ENCODE peak calls at places on chromosomes 16 and 17, in ten cellular contexts. A is GM13977; T is NB4; D is left cardiac atrium; R is RCC 7860; I is HL-60; U is T-helper 1 cell; K is foreskin fibroblast; X is EL; Y is activated naive CD4-positive, alpha-beta T cell treated with Interleukin-2 at 50 U/mL for 16 hours. M is an unnamed sample.

GRCh38 chr17:42928714-42929496 is 28.3 kb downstream of the G6PC1 start:
- DNase-seq in A (peak; percentile 72), T (peak; percentile 96), D (peak; percentile 27), R (peak; percentile 48), I (peak; percentile 77), U (peak; percentile 62), K (peak; percentile 78), X (peak; percentile 66), Y (peak; percentile 11), M (no peak)

GRCh38 chr17:73050797-73051196 is 41.7 kb downstream of the SLC39A11 start:
- DNase-seq in A (no peak), T (no peak), D (no peak), R (no peak), I (no peak), U (no peak), K (no peak), X (no peak), Y (no peak), M (no peak)

GRCh38 chr16:23679274-23679985 is 741 bp downstream of the PLK1 start:
- DNase-seq in A (peak; percentile 44), T (peak; percentile 87), D (no peak), R (peak; percentile 52), I (peak; percentile 82), U (peak; percentile 25), K (peak; percentile 56), X (peak; percentile 60), Y (no peak), M (peak; percentile 35)

GRCh38 chr16:23343643-23344612 is 41.8 kb downstream of the SCNN1B start:
- DNase-seq in A (no peak), T (no peak), D (no peak), R (no peak), I (no peak), U (no peak), K (no peak), X (no peak), Y (no peak), M (no peak)

GRCh38 chr17:69916761-69917160 is 158.3 kb upstream of the KCNJ16 start:
- DNase-seq in A (no peak), T (no peak), D (no peak), R (no peak), I (no peak), U (no peak), K (no peak), X (no peak), Y (no peak), M (no peak)

GRCh38 chr17:16936536-16937310 is 35.2 kb downstream of the TNFRSF13B start:
- DNase-seq in A (no peak), T (no peak), D (no peak), R (no peak), I (no peak), U (no peak), K (no peak), X (no peak), Y (no peak), M (no peak)

GRCh38 chr16:86899156-86899555 is 320.8 kb downstream of the FOXL1 start:
- DNase-seq in A (no peak), T (no peak), D (no peak), R (no peak), I (no peak), U (no peak), K (no peak), X (no peak), Y (no peak), M (no peak)

GRCh38 chr17:7029659-7030058 is 6.2 kb upstream of the SLC16A13 start:
- DNase-seq in A (no peak), T (no peak), D (no peak), R (no peak), I (no peak), U (peak; percentile 79), K (no peak), X (no peak), Y (peak; percentile 61), M (peak; percentile 51)